ENCODE peak calls at places on chromosome 20, in eight cellular contexts. One of them, this sample, is unnamed.

GRCh38 chr20:52349806-52350205 is 158.2 kb upstream of the ZFP64 start:
- DNase-seq in mesenchymal stem cell: no peak
- DNase-seq in lung: no peak
- DNase-seq in CD8-positive, alpha-beta T cell: no peak
- DNase-seq in pancreas: no peak
- DNase-seq in prostate gland: no peak
- DNase-seq in GM23248: no peak
- DNase-seq in transverse colon: no peak
- DNase-seq in this sample: no peak

GRCh38 chr20:49957487-49957938 is 21.3 kb downstream of the RNF114 start:
- DNase-seq in GM23248: peak; percentile 61
- DNase-seq in mesenchymal stem cell: no peak
- DNase-seq in pancreas: peak; percentile 53
- DNase-seq in prostate gland: no peak
- DNase-seq in CD8-positive, alpha-beta T cell: no peak
- DNase-seq in lung: no peak
- DNase-seq in transverse colon: no peak
- DNase-seq in this sample: no peak

GRCh38 chr20:10313215-10313614 is 94.6 kb downstream of the SNAP25 start:
- DNase-seq in prostate gland: no peak
- DNase-seq in CD8-positive, alpha-beta T cell: no peak
- DNase-seq in lung: no peak
- DNase-seq in mesenchymal stem cell: peak; percentile 24
- DNase-seq in pancreas: no peak
- DNase-seq in transverse colon: no peak
- DNase-seq in GM23248: no peak
- DNase-seq in this sample: no peak

GRCh38 chr20:47681977-47682812 is 103.1 kb downstream of the SULF2 start:
- DNase-seq in pancreas: no peak
- DNase-seq in lung: peak; percentile 64
- DNase-seq in mesenchymal stem cell: no peak
- DNase-seq in prostate gland: no peak
- DNase-seq in GM23248: peak; percentile 31
- DNase-seq in transverse colon: no peak
- DNase-seq in CD8-positive, alpha-beta T cell: no peak
- DNase-seq in this sample: no peak

GRCh38 chr20:46708172-46708860 is 1.1 kb upstream of the SLC2A10 start:
- DNase-seq in transverse colon: peak; percentile 60
- DNase-seq in lung: no peak
- DNase-seq in prostate gland: peak; percentile 44
- DNase-seq in GM23248: no peak
- DNase-seq in mesenchymal stem cell: no peak
- DNase-seq in CD8-positive, alpha-beta T cell: no peak
- DNase-seq in pancreas: peak; percentile 79
- DNase-seq in this sample: peak; percentile 26

GRCh38 chr20:4272225-4272624 is 256.9 kb upstream of the RNF24 start:
- DNase-seq in pancreas: no peak
- DNase-seq in prostate gland: no peak
- DNase-seq in transverse colon: no peak
- DNase-seq in lung: no peak
- DNase-seq in GM23248: peak; percentile 29
- DNase-seq in CD8-positive, alpha-beta T cell: no peak
- DNase-seq in mesenchymal stem cell: no peak
- DNase-seq in this sample: no peak

GRCh38 chr20:15700147-15700765 is 873.0 kb downstream of the KIF16B start:
- DNase-seq in lung: no peak
- DNase-seq in mesenchymal stem cell: no peak
- DNase-seq in pancreas: no peak
- DNase-seq in GM23248: no peak
- DNase-seq in prostate gland: no peak
- DNase-seq in CD8-positive, alpha-beta T cell: no peak
- DNase-seq in transverse colon: no peak
- DNase-seq in this sample: peak; percentile 37

GRCh38 chr20:46027245-46027853 is 1.7 kb upstream of the SLC12A5 start:
- DNase-seq in pancreas: peak; percentile 48
- DNase-seq in lung: no peak
- DNase-seq in transverse colon: no peak
- DNase-seq in CD8-positive, alpha-beta T cell: peak; percentile 37
- DNase-seq in GM23248: peak; percentile 76
- DNase-seq in prostate gland: peak; percentile 32
- DNase-seq in mesenchymal stem cell: peak; percentile 69
- DNase-seq in this sample: peak; percentile 56

GRCh38 chr20:25281541-25281991 is 33.7 kb downstream of the PYGB start:
- DNase-seq in pancreas: no peak
- DNase-seq in GM23248: no peak
- DNase-seq in lung: no peak
- DNase-seq in transverse colon: peak; percentile 78
- DNase-seq in prostate gland: no peak
- DNase-seq in CD8-positive, alpha-beta T cell: no peak
- DNase-seq in mesenchymal stem cell: no peak
- DNase-seq in this sample: no peak

GRCh38 chr20:24765316-24766142 is 183.5 kb upstream of the CST7 start:
- DNase-seq in pancreas: no peak
- DNase-seq in GM23248: no peak
- DNase-seq in transverse colon: no peak
- DNase-seq in CD8-positive, alpha-beta T cell: no peak
- DNase-seq in lung: no peak
- DNase-seq in prostate gland: no peak
- DNase-seq in mesenchymal stem cell: no peak
- DNase-seq in this sample: no peak

GRCh38 chr20:46102940-46103339 is 13.2 kb upstream of the NCOA5 start:
- DNase-seq in pancreas: no peak
- DNase-seq in CD8-positive, alpha-beta T cell: no peak
- DNase-seq in mesenchymal stem cell: no peak
- DNase-seq in lung: no peak
- DNase-seq in prostate gland: no peak
- DNase-seq in transverse colon: no peak
- DNase-seq in GM23248: no peak
- DNase-seq in this sample: no peak

GRCh38 chr20:63682384-63683139 is 13.9 kb upstream of the TNFRSF6B start:
- DNase-seq in pancreas: no peak
- DNase-seq in mesenchymal stem cell: peak; percentile 98
- DNase-seq in GM23248: peak; percentile 98
- DNase-seq in lung: peak; percentile 71
- DNase-seq in prostate gland: no peak
- DNase-seq in transverse colon: peak; percentile 53
- DNase-seq in CD8-positive, alpha-beta T cell: no peak
- DNase-seq in this sample: peak; percentile 100

GRCh38 chr20:38186788-38187221 is 21.7 kb upstream of the TGM2 start:
- DNase-seq in GM23248: peak; percentile 63
- DNase-seq in lung: no peak
- DNase-seq in transverse colon: no peak
- DNase-seq in prostate gland: no peak
- DNase-seq in mesenchymal stem cell: no peak
- DNase-seq in pancreas: no peak
- DNase-seq in CD8-positive, alpha-beta T cell: no peak
- DNase-seq in this sample: peak; percentile 66

GRCh38 chr20:46430921-46431712 is 24.7 kb upstream of the ELMO2 start:
- DNase-seq in GM23248: no peak
- DNase-seq in lung: no peak
- DNase-seq in mesenchymal stem cell: no peak
- DNase-seq in CD8-positive, alpha-beta T cell: no peak
- DNase-seq in prostate gland: no peak
- DNase-seq in pancreas: no peak
- DNase-seq in transverse colon: no peak
- DNase-seq in this sample: no peak

GRCh38 chr20:45995213-45996097 is 13.3 kb upstream of the MMP9 start:
- DNase-seq in transverse colon: no peak
- DNase-seq in CD8-positive, alpha-beta T cell: no peak
- DNase-seq in GM23248: no peak
- DNase-seq in pancreas: no peak
- DNase-seq in prostate gland: no peak
- DNase-seq in mesenchymal stem cell: no peak
- DNase-seq in lung: no peak
- DNase-seq in this sample: peak; percentile 97

GRCh38 chr20:6845141-6845540 is 77.7 kb downstream of the BMP2 start:
- DNase-seq in lung: no peak
- DNase-seq in GM23248: no peak
- DNase-seq in prostate gland: no peak
- DNase-seq in transverse colon: no peak
- DNase-seq in mesenchymal stem cell: no peak
- DNase-seq in pancreas: no peak
- DNase-seq in CD8-positive, alpha-beta T cell: no peak
- DNase-seq in this sample: no peak

GRCh38 chr20:39638671-39639070 is 676.5 kb downstream of the DHX35 start:
- DNase-seq in pancreas: no peak
- DNase-seq in transverse colon: no peak
- DNase-seq in prostate gland: no peak
- DNase-seq in lung: no peak
- DNase-seq in CD8-positive, alpha-beta T cell: no peak
- DNase-seq in mesenchymal stem cell: no peak
- DNase-seq in GM23248: no peak
- DNase-seq in this sample: no peak
- H3K9me3 ChIP-seq in pancreas: no peaks in the 10 kb centered on the region
- H3K9me3 ChIP-seq in transverse colon: no peaks in the 10 kb centered on the region
- H3K9me3 ChIP-seq in prostate gland: no peaks in the 10 kb centered on the region
- H3K9me3 ChIP-seq in lung: no peaks in the 10 kb centered on the region
- H3K9me3 ChIP-seq in CD8-positive, alpha-beta T cell: no peaks in the 10 kb centered on the region
- H3K9me3 ChIP-seq in mesenchymal stem cell: no peaks in the 10 kb centered on the region
- H3K9me3 ChIP-seq in GM23248: no peaks in the 10 kb centered on the region
- H3K9me3 ChIP-seq in this sample: no peaks in the 10 kb centered on the region

GRCh38 chr20:56273491-56273890 is 25.0 kb downstream of the MC3R start:
- DNase-seq in prostate gland: no peak
- DNase-seq in lung: no peak
- DNase-seq in CD8-positive, alpha-beta T cell: no peak
- DNase-seq in GM23248: no peak
- DNase-seq in pancreas: no peak
- DNase-seq in transverse colon: no peak
- DNase-seq in mesenchymal stem cell: no peak
- DNase-seq in this sample: no peak

GRCh38 chr20:56274156-56274555 is 25.6 kb downstream of the MC3R start:
- DNase-seq in GM23248: no peak
- DNase-seq in transverse colon: no peak
- DNase-seq in prostate gland: no peak
- DNase-seq in mesenchymal stem cell: no peak
- DNase-seq in CD8-positive, alpha-beta T cell: no peak
- DNase-seq in lung: no peak
- DNase-seq in pancreas: no peak
- DNase-seq in this sample: no peak

GRCh38 chr20:56278205-56278604 is 29.7 kb downstream of the MC3R start:
- DNase-seq in GM23248: no peak
- DNase-seq in prostate gland: no peak
- DNase-seq in pancreas: no peak
- DNase-seq in transverse colon: no peak
- DNase-seq in mesenchymal stem cell: no peak
- DNase-seq in CD8-positive, alpha-beta T cell: no peak
- DNase-seq in lung: no peak
- DNase-seq in this sample: no peak
- H3K9me3 ChIP-seq in GM23248: no peaks in the 10 kb centered on the region
- H3K9me3 ChIP-seq in prostate gland: no peaks in the 10 kb centered on the region
- H3K9me3 ChIP-seq in pancreas: no peaks in the 10 kb centered on the region
- H3K9me3 ChIP-seq in transverse colon: no peaks in the 10 kb centered on the region
- H3K9me3 ChIP-seq in mesenchymal stem cell: peaks cover 3% of the 10 kb centered on the region
- H3K9me3 ChIP-seq in CD8-positive, alpha-beta T cell: no peaks in the 10 kb centered on the region
- H3K9me3 ChIP-seq in lung: no peaks in the 10 kb centered on the region
- H3K9me3 ChIP-seq in this sample: no peaks in the 10 kb centered on the region

DNA sequence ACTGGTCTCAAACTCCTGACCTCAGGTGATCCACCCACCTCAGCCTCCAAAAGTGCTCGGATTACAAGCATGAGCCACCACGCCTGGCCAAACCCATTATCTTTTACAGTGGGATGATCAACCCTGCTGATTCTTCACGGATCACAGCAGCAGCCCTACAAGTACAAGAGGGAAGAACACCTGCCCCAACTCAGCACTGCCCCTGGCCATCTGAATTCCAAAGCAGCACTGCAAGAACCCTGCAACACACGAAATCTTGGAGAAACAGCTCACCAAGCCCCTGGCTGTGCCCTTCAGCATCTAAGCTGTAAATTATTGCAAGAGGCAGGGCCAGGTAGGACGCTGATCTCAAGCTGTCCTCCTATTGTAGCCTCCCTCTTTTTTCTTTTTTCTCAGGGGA is 54.5 kb upstream of the MC3R start:
- DNase-seq in CD8-positive, alpha-beta T cell: no peak
- DNase-seq in GM23248: no peak
- DNase-seq in pancreas: no peak
- DNase-seq in prostate gland: no peak
- DNase-seq in transverse colon: no peak
- DNase-seq in mesenchymal stem cell: no peak
- DNase-seq in lung: no peak
- DNase-seq in this sample: no peak
- H3K9me3 ChIP-seq in CD8-positive, alpha-beta T cell: no peaks in the 10 kb centered on the region
- H3K9me3 ChIP-seq in GM23248: no peaks in the 10 kb centered on the region
- H3K9me3 ChIP-seq in pancreas: no peaks in the 10 kb centered on the region
- H3K9me3 ChIP-seq in prostate gland: no peaks in the 10 kb centered on the region
- H3K9me3 ChIP-seq in transverse colon: no peaks in the 10 kb centered on the region
- H3K9me3 ChIP-seq in mesenchymal stem cell: peaks cover 8% of the 10 kb centered on the region
- H3K9me3 ChIP-seq in lung: no peaks in the 10 kb centered on the region
- H3K9me3 ChIP-seq in this sample: no peaks in the 10 kb centered on the region

GRCh38 chr20:42364446-42364845 is 746.3 kb upstream of the CHD6 start:
- DNase-seq in mesenchymal stem cell: no peak
- DNase-seq in transverse colon: no peak
- DNase-seq in CD8-positive, alpha-beta T cell: no peak
- DNase-seq in pancreas: no peak
- DNase-seq in lung: no peak
- DNase-seq in GM23248: no peak
- DNase-seq in prostate gland: no peak
- DNase-seq in this sample: no peak
- H3K9me3 ChIP-seq in mesenchymal stem cell: no peaks in the 10 kb centered on the region
- H3K9me3 ChIP-seq in transverse colon: no peaks in the 10 kb centered on the region
- H3K9me3 ChIP-seq in CD8-positive, alpha-beta T cell: no peaks in the 10 kb centered on the region
- H3K9me3 ChIP-seq in pancreas: no peaks in the 10 kb centered on the region
- H3K9me3 ChIP-seq in lung: no peaks in the 10 kb centered on the region
- H3K9me3 ChIP-seq in GM23248: no peaks in the 10 kb centered on the region
- H3K9me3 ChIP-seq in prostate gland: no peaks in the 10 kb centered on the region
- H3K9me3 ChIP-seq in this sample: no peaks in the 10 kb centered on the region

GRCh38 chr20:58567437-58567836 is 52.2 kb upstream of the APCDD1L start:
- DNase-seq in pancreas: no peak
- DNase-seq in transverse colon: no peak
- DNase-seq in CD8-positive, alpha-beta T cell: no peak
- DNase-seq in prostate gland: no peak
- DNase-seq in lung: no peak
- DNase-seq in GM23248: no peak
- DNase-seq in mesenchymal stem cell: no peak
- DNase-seq in this sample: peak; percentile 24
- H3K9me3 ChIP-seq in pancreas: no peaks in the 10 kb centered on the region
- H3K9me3 ChIP-seq in transverse colon: no peaks in the 10 kb centered on the region
- H3K9me3 ChIP-seq in CD8-positive, alpha-beta T cell: no peaks in the 10 kb centered on the region
- H3K9me3 ChIP-seq in prostate gland: no peaks in the 10 kb centered on the region
- H3K9me3 ChIP-seq in lung: no peaks in the 10 kb centered on the region
- H3K9me3 ChIP-seq in GM23248: no peaks in the 10 kb centered on the region
- H3K9me3 ChIP-seq in mesenchymal stem cell: no peaks in the 10 kb centered on the region
- H3K9me3 ChIP-seq in this sample: no peaks in the 10 kb centered on the region

GRCh38 chr20:59701236-59701635 is 96.9 kb downstream of the PHACTR3 start:
- DNase-seq in mesenchymal stem cell: no peak
- DNase-seq in CD8-positive, alpha-beta T cell: no peak
- DNase-seq in transverse colon: no peak
- DNase-seq in pancreas: no peak
- DNase-seq in GM23248: no peak
- DNase-seq in prostate gland: no peak
- DNase-seq in lung: no peak
- DNase-seq in this sample: no peak
- H3K9me3 ChIP-seq in mesenchymal stem cell: no peaks in the 10 kb centered on the region
- H3K9me3 ChIP-seq in CD8-positive, alpha-beta T cell: no peaks in the 10 kb centered on the region
- H3K9me3 ChIP-seq in transverse colon: no peaks in the 10 kb centered on the region
- H3K9me3 ChIP-seq in pancreas: no peaks in the 10 kb centered on the region
- H3K9me3 ChIP-seq in GM23248: no peaks in the 10 kb centered on the region
- H3K9me3 ChIP-seq in prostate gland: no peaks in the 10 kb centered on the region
- H3K9me3 ChIP-seq in lung: no peaks in the 10 kb centered on the region
- H3K9me3 ChIP-seq in this sample: no peaks in the 10 kb centered on the region